ENCODE peak calls at places on chromosome 3, in seven cellular contexts. I is mammary epithelial cell; N is B cell; W is uterus; K is fibroblast of lung; S is glutamatergic neuron; Z is CD4-positive, alpha-beta T cell. P is an unnamed sample.

GRCh38 chr3:138477120-138477519 is 42.7 kb downstream of the ESYT3 start:
- DNase-seq in W (no peak), N (no peak), S (no peak), I (no peak), Z (no peak), K (no peak), P (no peak)

GRCh38 chr3:120114981-120115380 is 20.7 kb upstream of the GSK3B start:
- DNase-seq in N (no peak), Z (no peak), I (no peak), W (no peak), K (peak; percentile 14), S (no peak), P (no peak)

GRCh38 chr3:32401141-32401540 is 9.5 kb downstream of the CMTM7 start:
- DNase-seq in N (no peak), K (no peak), S (no peak), I (peak; percentile 54), W (no peak), Z (no peak), P (no peak)

GRCh38 chr3:50630916-50631315 is 14.0 kb downstream of the MAPKAPK3 start:
- DNase-seq in K (peak; percentile 65), S (no peak), N (no peak), I (no peak), W (no peak), Z (no peak), P (no peak)

GRCh38 chr3:100954990-100955389 is 38.2 kb downstream of the ABI3BP start:
- DNase-seq in W (peak; percentile 32), N (no peak), S (no peak), Z (no peak), I (peak; percentile 86), K (peak; percentile 93), P (no peak)

GRCh38 chr3:184183679-184184078 is 2.3 kb upstream of the ABCF3 start:
- DNase-seq in W (no peak), N (no peak), S (no peak), I (no peak), Z (no peak), K (no peak), P (no peak)

GRCh38 chr3:4757056-4757948 is 221.9 kb upstream of the BHLHE40 start:
- DNase-seq in Z (no peak), N (no peak), I (no peak), K (no peak), S (no peak), W (no peak), P (no peak)

GRCh38 chr3:129122697-129123055 is 1.1 kb upstream of the RAB43 start:
- DNase-seq in Z (no peak), S (no peak), W (peak; percentile 41), N (peak; percentile 32), I (no peak), K (no peak), P (no peak)

GRCh38 chr3:8020047-8020446 is 481.6 kb upstream of the LMCD1 start:
- DNase-seq in Z (no peak), I (no peak), K (no peak), S (no peak), N (no peak), W (no peak), P (no peak)

GRCh38 chr3:184366619-184367321 is 5.3 kb downstream of the POLR2H start:
- DNase-seq in Z (no peak), K (peak; percentile 36), S (no peak), N (no peak), I (no peak), W (no peak), P (no peak)

GRCh38 chr3:78988324-78988723 is 779.5 kb downstream of the ROBO1 start:
- DNase-seq in Z (no peak), W (no peak), K (peak; percentile 28), N (no peak), I (no peak), S (no peak), P (no peak)
- TF ChIP-seq CTCF in Z (no peak), W (no peak), K (no peak), N (no peak), I (peak; percentile 55), S (peak; percentile 13), P (no peak)

GRCh38 chr3:134039161-134039862 is 9.6 kb upstream of the SLCO2A1 start:
- DNase-seq in W (no peak), I (peak; percentile 43), Z (no peak), K (no peak), S (no peak), N (no peak), P (no peak)
- TF ChIP-seq CTCF in W (no peak), I (peak; percentile 52), Z (no peak), K (peak; percentile 7), S (no peak), N (no peak), P (no peak)

DNA sequence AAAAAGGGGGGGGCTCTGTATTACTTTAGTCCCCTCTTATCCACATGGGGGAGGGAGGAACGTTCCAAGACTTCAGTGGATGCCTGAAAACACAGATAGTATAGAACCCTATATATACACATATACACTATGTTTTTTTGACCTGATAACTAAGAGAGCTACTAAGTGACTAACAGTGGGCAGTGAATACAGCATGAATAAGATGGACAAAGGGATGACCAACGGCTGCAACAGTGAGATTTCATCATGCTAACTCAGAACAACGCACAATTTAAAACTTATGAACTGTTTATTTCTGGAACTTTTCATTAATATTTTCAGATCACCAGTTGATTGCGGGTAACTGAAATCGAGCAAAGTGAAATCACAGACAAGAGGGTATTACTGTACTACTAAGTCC is 7.3 kb downstream of the DCUN1D1 start:
- DNase-seq in N (no peak), I (no peak), K (no peak), S (no peak), Z (no peak), W (no peak), P (no peak)
- TF ChIP-seq CTCF in N (no peak), I (no peak), K (no peak), S (no peak), Z (no peak), W (no peak), P (no peak)

DNA sequence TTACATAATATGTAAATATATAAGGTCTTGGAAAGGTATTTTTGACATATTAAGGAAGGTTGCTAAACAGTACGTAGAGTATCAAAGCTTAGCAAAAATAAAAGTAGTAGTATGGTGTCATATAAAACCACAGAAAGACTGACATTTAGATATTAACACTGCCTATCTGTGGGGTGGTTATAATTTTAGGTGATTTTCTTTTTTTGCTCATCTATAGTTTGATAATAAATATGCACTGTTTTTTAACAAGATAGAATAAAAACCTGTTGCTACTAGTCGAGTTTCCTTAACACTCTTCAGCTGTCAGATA is 40.7 kb downstream of the ETV5 start:
- DNase-seq in N (no peak), W (no peak), Z (no peak), S (no peak), I (no peak), K (no peak), P (no peak)
- TF ChIP-seq CTCF in N (no peak), W (no peak), Z (no peak), S (no peak), I (no peak), K (no peak), P (no peak)